ENCODE peak calls at places on chromosome 20, in nine cellular contexts. E is left lung; Y is fibroblast of lung; P is mucosa of descending colon; S is CD8-positive, alpha-beta memory T cell; G is IMR-90; A is A549; J is HCT116; F is cardiac muscle cell. M is an unnamed sample. For H3K4me1, the result is how much of the 10 kb centered on the place peaks cover.

GRCh38 chr20:54692168-54692887 is 216.9 kb downstream of the DOK5 start:
- DNase-seq in Y (no peak), J (no peak), E (no peak), A (no peak), F (no peak), P (no peak), S (no peak), G (no peak), M (no peak)

GRCh38 chr20:47111576-47111975 is 216.9 kb downstream of the EYA2 start:
- DNase-seq in A (no peak), J (no peak), S (no peak), P (no peak), Y (peak), F (no peak), E (no peak), G (peak), M (no peak)

GRCh38 chr20:22698443-22698842 is 114.1 kb upstream of the FOXA2 start:
- DNase-seq in E (no peak), F (peak), S (no peak), P (no peak), J (no peak), A (no peak), G (no peak), Y (no peak), M (no peak)

GRCh38 chr20:3420211-3420707 is 12.8 kb upstream of the DNAAF9 start:
- DNase-seq in J (no peak), G (peak), A (no peak), E (peak), P (no peak), S (peak), F (peak), Y (peak), M (peak)

GRCh38 chr20:16415079-16415478 is 158.2 kb downstream of the KIF16B start:
- DNase-seq in S (no peak), Y (no peak), J (no peak), E (no peak), P (no peak), A (no peak), F (peak), G (peak), M (no peak)

GRCh38 chr20:25136643-25137559 is 55.0 kb upstream of the VSX1 start:
- DNase-seq in J (peak), E (peak), F (peak), G (peak), A (peak), S (no peak), P (peak), Y (peak), M (no peak)

GRCh38 chr20:33443006-33443511 is 504 bp downstream of the SNTA1 start:
- DNase-seq in J (no peak), G (no peak), S (no peak), A (peak), Y (no peak), F (no peak), P (no peak), E (peak), M (peak)

GRCh38 chr20:23375827-23376226 is 13.8 kb downstream of the GZF1 start:
- DNase-seq in E (no peak), G (no peak), P (no peak), A (no peak), F (no peak), Y (no peak), S (no peak), J (no peak), M (no peak)

GRCh38 chr20:53081916-53082863 is 110.0 kb downstream of the TSHZ2 start:
- DNase-seq in A (no peak), G (no peak), P (no peak), Y (peak), S (no peak), J (no peak), E (no peak), F (no peak), M (no peak)

GRCh38 chr20:24993337-24994185 is 1.0 kb upstream of the APMAP start:
- DNase-seq in S (no peak), J (no peak), A (peak), F (peak), G (peak), P (no peak), Y (peak), E (no peak), M (no peak)

GRCh38 chr20:7094438-7094997 is 327.0 kb downstream of the BMP2 start:
- DNase-seq in S (no peak), P (peak), A (peak), E (no peak), J (peak), F (peak), G (peak), Y (peak), M (no peak)

GRCh38 chr20:61691978-61692377 is 373.7 kb downstream of the TAF4 start:
- DNase-seq in G (no peak), S (no peak), A (no peak), F (no peak), Y (no peak), P (no peak), E (no peak), J (no peak), M (no peak)

GRCh38 chr20:15594296-15594695 is 979.0 kb downstream of the KIF16B start:
- DNase-seq in P (no peak), F (no peak), A (no peak), S (no peak), Y (no peak), E (peak), J (no peak), G (no peak), M (no peak)

GRCh38 chr20:48749437-48749836 is 78.4 kb downstream of the PREX1 start:
- DNase-seq in F (no peak), S (no peak), G (no peak), P (no peak), J (no peak), Y (no peak), A (no peak), E (no peak), M (no peak)

GRCh38 chr20:53757472-53757913 is 163.9 kb upstream of the ZNF217 start:
- DNase-seq in A (no peak), Y (no peak), G (no peak), S (no peak), F (no peak), E (no peak), J (no peak), P (no peak), M (no peak)

GRCh38 chr20:20130399-20130798 is 78.1 kb downstream of the CFAP61 start:
- DNase-seq in G (no peak), S (no peak), P (no peak), Y (no peak), F (no peak), A (no peak), E (no peak), J (peak), M (no peak)

GRCh38 chr20:45892828-45893500 is 1.8 kb downstream of the CTSA start:
- DNase-seq in E (no peak), A (no peak), F (no peak), S (peak), P (peak), J (no peak), G (no peak), Y (no peak), M (no peak)

DNA sequence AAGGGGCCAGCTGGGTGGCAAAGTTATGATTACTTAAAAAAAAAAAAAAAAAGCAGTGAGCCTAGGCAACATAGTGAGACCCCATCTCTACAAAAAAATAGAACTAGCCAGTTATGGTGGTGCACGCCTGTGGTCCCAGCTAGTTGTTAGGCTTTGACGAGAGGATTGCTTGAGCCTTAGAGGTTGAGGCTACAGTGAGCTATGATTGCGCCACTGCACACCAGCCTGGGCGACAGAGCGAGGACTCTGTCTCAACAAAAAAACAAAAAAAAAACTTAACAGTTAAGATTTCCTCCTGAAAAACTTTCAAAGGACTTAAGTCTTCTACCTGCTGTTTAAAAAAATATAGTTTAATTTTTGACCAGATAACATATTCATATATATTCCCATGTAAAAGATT is 2.4 kb downstream of the GTSF1L start:
- DNase-seq in J (no peak), E (no peak), F (no peak), A (no peak), S (no peak), Y (no peak), G (no peak), P (no peak), M (no peak)
- H3K4me1 ChIP-seq in J (under half), E (under half), F (under half), A (under half), S (half or more), Y (under half), G (under half), P (under half), M (under half)

DNA sequence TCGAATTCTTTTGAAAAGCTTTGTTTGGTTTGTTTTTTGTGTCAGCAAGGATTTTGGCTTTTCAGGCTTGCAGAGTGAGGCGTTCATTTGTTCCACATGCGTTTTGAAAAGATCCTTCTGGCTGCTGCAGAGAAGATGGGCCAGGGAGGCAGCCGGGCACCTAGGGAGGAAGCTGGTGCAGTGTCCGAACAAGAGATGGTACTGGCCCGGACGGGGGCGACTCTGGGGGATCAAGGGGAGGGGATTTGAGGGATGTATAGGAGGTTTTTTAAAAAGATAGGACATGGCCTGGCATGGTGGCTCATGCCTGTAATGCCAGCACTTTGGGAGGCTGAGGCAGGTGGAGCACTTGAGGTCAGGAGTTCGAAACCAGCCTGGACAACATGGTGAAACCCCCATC is 55.3 kb downstream of the DLGAP4 start:
- DNase-seq in G (no peak), P (no peak), A (no peak), J (no peak), Y (no peak), S (no peak), E (no peak), F (no peak), M (no peak)
- H3K4me1 ChIP-seq in G (under half), P (under half), A (under half), J (under half), Y (under half), S (under half), E (under half), F (under half), M (under half)

GRCh38 chr20:58662142-58662473 is 11.0 kb downstream of the STX16 start:
- DNase-seq in E (no peak), P (no peak), F (no peak), A (no peak), G (no peak), S (no peak), Y (no peak), J (no peak), M (no peak)

GRCh38 chr20:58656825-58657224 is 5.7 kb downstream of the STX16 start:
- DNase-seq in S (no peak), Y (no peak), A (no peak), F (no peak), P (no peak), E (no peak), G (no peak), J (no peak), M (no peak)

GRCh38 chr20:58661298-58662141 is 10.4 kb downstream of the STX16 start:
- DNase-seq in F (no peak), A (no peak), S (peak), J (no peak), E (no peak), P (no peak), Y (no peak), G (no peak), M (no peak)

GRCh38 chr20:58660855-58661254 is 9.8 kb downstream of the STX16 start:
- DNase-seq in A (no peak), Y (no peak), S (no peak), E (no peak), F (no peak), P (no peak), G (no peak), J (no peak), M (no peak)

GRCh38 chr20:58659841-58660240 is 8.8 kb downstream of the STX16 start:
- DNase-seq in J (no peak), E (no peak), S (no peak), F (no peak), G (no peak), Y (no peak), A (no peak), P (no peak), M (no peak)
- H3K4me1 ChIP-seq in J (under half), E (half or more), S (half or more), F (half or more), G (under half), Y (under half), A (under half), P (under half), M (under half)

GRCh38 chr20:18252597-18253451 is 35.5 kb upstream of the ZNF133 start:
- DNase-seq in E (peak), A (peak), Y (peak), G (no peak), F (no peak), J (peak), S (no peak), P (no peak), M (no peak)
- H3K4me1 ChIP-seq in E (under half), A (under half), Y (under half), G (under half), F (under half), J (under half), S (under half), P (under half), M (under half)

DNA sequence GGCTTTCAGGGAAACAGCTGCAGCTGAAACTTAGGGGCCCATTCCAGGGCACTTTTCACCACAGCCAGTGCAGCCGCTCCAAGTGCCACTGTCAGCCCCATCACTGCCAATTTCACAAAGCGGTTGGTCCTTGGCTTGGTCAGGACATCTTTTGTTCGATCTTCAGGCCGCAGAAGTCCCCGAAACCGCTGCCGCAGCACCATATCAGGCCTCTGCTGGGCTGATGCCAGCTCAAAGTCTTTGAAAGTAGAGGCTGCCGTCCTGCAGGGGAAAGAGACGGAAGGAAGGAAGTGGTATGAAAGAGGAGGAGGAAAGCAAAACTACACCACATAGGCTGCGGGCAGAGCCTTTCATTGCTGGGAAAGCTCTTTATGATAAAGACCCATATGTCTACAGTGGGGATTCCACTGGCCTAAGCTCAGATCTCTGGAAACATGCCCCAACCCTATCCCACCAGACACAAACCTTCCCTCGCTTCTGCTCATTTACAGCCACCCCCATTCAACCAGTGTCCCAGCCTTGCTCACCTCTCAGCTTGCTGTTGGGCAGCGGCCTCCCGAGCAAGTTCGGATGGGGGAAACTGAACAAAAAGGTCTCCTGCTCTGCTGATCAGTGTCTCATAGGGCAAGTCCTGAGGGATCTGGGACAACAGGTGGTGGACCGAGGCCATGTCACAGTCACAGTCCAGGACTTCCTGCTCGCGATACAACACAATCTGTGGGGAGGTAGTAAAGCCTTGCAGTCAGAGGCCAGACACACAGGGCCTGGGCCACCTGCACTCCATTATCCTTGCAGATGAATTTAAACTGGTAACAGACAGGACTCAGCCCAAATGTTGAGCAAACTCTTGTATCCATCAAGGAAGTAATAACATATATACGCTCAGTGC is 23.5 kb downstream of the TBC1D20 start:
- DNase-seq in F (peak), Y (no peak), P (no peak), E (no peak), J (no peak), G (no peak), A (no peak), S (peak), M (no peak)
- H3K4me1 ChIP-seq in F (under half), Y (under half), P (under half), E (under half), J (under half), G (under half), A (under half), S (under half), M (under half)

GRCh38 chr20:31566658-31567379 is 38.3 kb upstream of the ID1 start:
- DNase-seq in Y (peak), F (no peak), J (peak), A (no peak), P (peak), E (no peak), S (peak), G (no peak), M (no peak)
- H3K4me1 ChIP-seq in Y (under half), F (under half), J (half or more), A (half or more), P (under half), E (half or more), S (under half), G (under half), M (under half)

DNA sequence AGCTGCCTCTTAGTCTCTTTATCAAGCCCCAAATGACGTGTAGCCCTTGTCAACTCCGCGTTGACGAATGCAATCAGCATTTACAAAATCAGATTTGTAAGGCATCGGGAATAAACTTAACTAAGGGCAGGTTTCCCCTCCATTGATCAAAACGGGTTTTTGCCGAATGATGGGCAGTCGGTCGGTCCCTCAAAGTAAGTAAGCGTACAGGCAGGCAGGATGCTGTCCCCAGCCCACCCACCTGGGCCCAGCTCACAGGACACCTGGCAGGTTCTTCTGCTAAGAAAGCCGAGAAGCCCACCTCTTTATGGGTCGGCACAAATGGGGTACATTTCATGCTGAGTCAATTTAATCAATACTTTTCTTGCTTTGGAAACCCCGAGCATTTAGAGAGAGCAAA is 22.0 kb upstream of the MAFB start:
- DNase-seq in P (no peak), F (no peak), J (no peak), G (no peak), E (no peak), Y (no peak), S (no peak), A (no peak), M (no peak)
- H3K4me1 ChIP-seq in P (under half), F (under half), J (under half), G (under half), E (under half), Y (under half), S (under half), A (under half), M (under half)

DNA sequence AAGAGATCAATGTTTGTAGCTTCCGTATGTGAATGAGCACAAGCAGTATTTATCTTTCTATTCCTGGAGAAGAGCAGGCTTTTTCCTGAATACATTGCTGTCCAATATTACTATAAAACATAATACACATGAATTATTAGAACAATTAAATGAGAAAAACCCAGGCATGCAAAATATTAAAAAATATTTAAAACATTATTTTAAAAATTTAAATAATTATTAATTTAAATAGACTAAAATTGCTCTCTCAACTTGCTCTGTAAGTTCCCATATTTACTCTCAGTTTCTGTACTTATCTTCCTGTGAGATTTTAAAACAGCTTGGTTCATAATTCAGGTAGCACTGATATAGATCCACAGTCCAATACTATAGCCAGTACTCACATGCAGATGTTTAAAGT is 97.0 kb downstream of the PLCB1 start:
- DNase-seq in A (no peak), P (no peak), Y (no peak), F (no peak), S (no peak), G (no peak), J (no peak), E (no peak), M (no peak)
- H3K4me1 ChIP-seq in A (under half), P (under half), Y (under half), F (under half), S (under half), G (under half), J (under half), E (under half), M (under half)

DNA sequence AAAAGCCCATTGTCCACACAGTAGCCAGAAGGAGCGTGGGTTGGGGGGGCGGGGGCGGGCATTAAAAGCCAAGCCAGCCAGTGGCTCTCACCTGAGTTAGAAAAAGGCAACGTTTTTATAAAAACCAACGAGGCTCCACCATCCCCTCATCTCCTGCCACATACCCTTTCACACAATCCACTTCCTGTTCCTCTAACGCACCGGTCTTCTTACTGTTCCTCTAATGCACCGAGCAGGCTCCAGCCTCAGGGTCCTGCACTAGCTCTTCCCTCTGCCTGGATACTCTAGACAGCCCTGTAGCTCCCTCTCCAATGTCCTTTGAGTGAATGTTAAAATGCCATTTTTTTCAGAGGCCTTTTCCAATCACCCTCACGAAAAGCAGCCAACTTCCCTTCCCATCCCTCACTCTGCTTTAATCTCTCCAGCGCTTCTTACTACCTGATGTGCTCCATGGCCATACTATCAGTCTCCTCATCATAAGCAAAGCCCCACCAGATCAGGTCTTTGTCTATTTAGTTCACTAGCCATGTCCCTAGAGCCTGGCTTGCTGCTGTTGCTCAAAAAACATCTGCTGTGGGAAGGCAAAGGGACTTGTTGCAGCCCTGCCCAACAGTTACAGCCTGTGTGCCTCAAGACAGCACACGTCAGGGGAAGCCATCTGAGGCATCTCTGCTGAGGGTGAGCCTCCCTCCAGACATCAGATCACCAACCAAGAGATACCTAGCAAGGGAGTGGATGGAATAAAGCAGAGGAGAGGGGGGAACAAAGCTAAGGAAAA is 4.0 kb downstream of the FKBP1A start:
- DNase-seq in G (no peak), E (no peak), Y (no peak), J (no peak), P (no peak), F (no peak), S (no peak), A (no peak), M (no peak)
- H3K4me1 ChIP-seq in G (under half), E (half or more), Y (under half), J (under half), P (half or more), F (under half), S (half or more), A (under half), M (half or more)